ENCODE peak calls at places on chromosomes 2 and 18, in four cellular contexts. One of them, this sample, is unnamed.

GRCh38 chr18:51038110-51038509 is 8.1 kb downstream of the SMAD4 start:
- DNase-seq in GM12878: no peak
- DNase-seq in HepG2: peak; percentile 94
- DNase-seq in K562: no peak
- DNase-seq in this sample: no peak

GRCh38 chr2:117818921-117819320 is 4.4 kb downstream of the DDX18 start:
- DNase-seq in HepG2: no peak
- DNase-seq in GM12878: no peak
- DNase-seq in K562: no peak
- DNase-seq in this sample: no peak

GRCh38 chr2:241777167-241777685 is 604 bp downstream of the GAL3ST2 start:
- DNase-seq in K562: no peak
- DNase-seq in GM12878: no peak
- DNase-seq in HepG2: no peak
- DNase-seq in this sample: no peak

GRCh38 chr2:120418174-120418787 is 72.3 kb downstream of the INHBB start:
- DNase-seq in HepG2: no peak
- DNase-seq in GM12878: no peak
- DNase-seq in K562: no peak
- DNase-seq in this sample: no peak

GRCh38 chr18:2825613-2826205 is 21.1 kb upstream of the EMILIN2 start:
- DNase-seq in GM12878: no peak
- DNase-seq in HepG2: no peak
- DNase-seq in K562: no peak
- DNase-seq in this sample: no peak

GRCh38 chr2:214005337-214005736 is 405.5 kb upstream of the VWC2L start:
- DNase-seq in GM12878: no peak
- DNase-seq in HepG2: no peak
- DNase-seq in K562: no peak
- DNase-seq in this sample: no peak

GRCh38 chr2:161306919-161307318 is 1.3 kb upstream of the PSMD14 start:
- DNase-seq in K562: no peak
- DNase-seq in GM12878: no peak
- DNase-seq in HepG2: no peak
- DNase-seq in this sample: no peak

GRCh38 chr2:237483018-237483731 is 3.9 kb upstream of the MLPH start:
- DNase-seq in K562: no peak
- DNase-seq in GM12878: no peak
- DNase-seq in HepG2: no peak
- DNase-seq in this sample: peak; percentile 90

GRCh38 chr2:233165895-233166661 is 85.4 kb upstream of the ATG16L1 start:
- DNase-seq in K562: peak; percentile 84
- DNase-seq in GM12878: no peak
- DNase-seq in HepG2: no peak
- DNase-seq in this sample: peak; percentile 56

GRCh38 chr2:164593959-164594358 is 27.3 kb downstream of the GRB14 start:
- DNase-seq in HepG2: no peak
- DNase-seq in K562: no peak
- DNase-seq in GM12878: no peak
- DNase-seq in this sample: no peak

GRCh38 chr18:24248359-24248758 is 109.5 kb downstream of the CABYR start:
- DNase-seq in HepG2: no peak
- DNase-seq in K562: no peak
- DNase-seq in GM12878: no peak
- DNase-seq in this sample: no peak

GRCh38 chr18:55841314-55841713 is 253.3 kb upstream of the TCF4 start:
- DNase-seq in HepG2: no peak
- DNase-seq in GM12878: no peak
- DNase-seq in K562: no peak
- DNase-seq in this sample: no peak

GRCh38 chr2:10837532-10838266 is 25.1 kb upstream of the PDIA6 start:
- DNase-seq in GM12878: no peak
- DNase-seq in HepG2: no peak
- DNase-seq in K562: no peak
- DNase-seq in this sample: no peak

GRCh38 chr2:80154231-80154915 is 150.2 kb downstream of the LRRTM1 start:
- DNase-seq in K562: peak; percentile 53
- DNase-seq in GM12878: no peak
- DNase-seq in HepG2: no peak
- DNase-seq in this sample: no peak

GRCh38 chr2:60380411-60380810 is 173.0 kb downstream of the BCL11A start:
- DNase-seq in GM12878: no peak
- DNase-seq in K562: no peak
- DNase-seq in HepG2: no peak
- DNase-seq in this sample: no peak

GRCh38 chr18:10122116-10122515 is 208.3 kb downstream of the VAPA start:
- DNase-seq in K562: no peak
- DNase-seq in GM12878: no peak
- DNase-seq in HepG2: no peak
- DNase-seq in this sample: no peak

GRCh38 chr2:238061310-238062202 is 755 bp downstream of the SCLY start:
- DNase-seq in HepG2: peak; percentile 35
- DNase-seq in K562: peak; percentile 37
- DNase-seq in GM12878: no peak
- DNase-seq in this sample: peak; percentile 49

GRCh38 chr2:118495278-118495677 is 352.2 kb downstream of the EN1 start:
- DNase-seq in GM12878: no peak
- DNase-seq in HepG2: no peak
- DNase-seq in K562: no peak
- DNase-seq in this sample: no peak

DNA sequence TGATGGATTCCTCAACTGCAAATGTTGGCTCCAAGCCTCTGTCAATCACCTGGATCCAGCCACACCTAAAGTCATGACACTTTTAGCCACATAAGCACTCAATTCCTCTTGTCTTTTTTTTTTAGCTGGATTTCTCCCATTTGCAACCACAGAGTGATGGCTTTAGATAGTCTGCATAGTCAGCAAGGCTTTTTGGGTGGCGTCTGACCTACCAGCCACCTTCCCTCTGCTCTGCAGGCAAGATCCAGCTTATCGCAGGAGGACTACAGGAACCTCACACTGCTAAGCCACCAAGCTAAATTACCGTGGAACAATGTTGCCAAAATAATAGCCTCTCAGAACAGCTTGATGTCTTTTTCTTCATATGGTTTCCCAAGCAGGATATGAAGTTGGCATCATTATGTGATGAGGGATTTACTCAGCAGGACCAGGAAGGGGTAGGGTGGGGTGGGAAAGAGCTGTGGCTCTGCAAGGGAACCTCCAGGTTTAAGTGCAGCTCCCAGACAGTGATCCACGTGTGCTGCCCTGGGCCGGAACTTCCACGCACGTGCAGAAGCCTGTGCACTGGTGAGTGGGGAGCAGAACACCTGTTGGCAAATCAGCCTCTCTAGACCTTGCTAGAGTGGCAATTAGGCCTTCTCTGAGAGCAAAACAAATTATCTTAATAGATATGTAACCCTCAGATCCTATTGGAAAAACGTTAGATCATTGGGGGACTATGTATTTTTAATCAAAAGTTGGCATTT is 170.6 kb upstream of the NCK2 start:
- DNase-seq in HepG2: no peak
- DNase-seq in GM12878: no peak
- DNase-seq in K562: no peak
- DNase-seq in this sample: no peak
- H3K4me2 ChIP-seq in HepG2: peak overlapping the region; percentile 19
- H3K4me2 ChIP-seq in GM12878: no peak overlapping the region
- H3K4me2 ChIP-seq in K562: no peak overlapping the region
- H3K4me2 ChIP-seq in this sample: no peak overlapping the region

DNA sequence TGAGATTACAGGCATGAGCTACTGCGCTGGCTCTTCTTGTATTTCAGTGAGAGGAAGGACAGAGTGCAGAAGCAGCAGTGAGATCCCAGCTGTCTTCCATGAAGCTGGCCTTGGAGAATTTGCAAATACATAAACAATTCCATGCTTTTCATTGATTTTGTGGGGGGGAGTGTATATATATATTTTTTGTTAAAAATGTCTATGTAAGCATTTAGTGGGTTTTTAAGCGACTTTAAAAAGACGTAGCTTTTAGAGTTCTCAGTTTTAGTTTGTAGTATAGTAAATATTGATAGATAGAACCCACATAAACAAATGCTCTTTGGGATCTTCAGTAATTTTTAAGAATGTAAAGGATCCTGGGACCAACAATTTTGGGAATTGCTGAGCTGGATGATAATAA is 6.3 kb downstream of the RBFA start:
- DNase-seq in GM12878: no peak
- DNase-seq in K562: no peak
- DNase-seq in HepG2: no peak
- DNase-seq in this sample: no peak
- TF ChIP-seq ESRRA in GM12878: no peak
- TF ChIP-seq ESRRA in K562: no peak
- TF ChIP-seq ESRRA in HepG2: no peak
- TF ChIP-seq ESRRA in this sample: no peak

GRCh38 chr18:59902993-59903610 is 3.3 kb downstream of the PMAIP1 start:
- DNase-seq in GM12878: no peak
- DNase-seq in K562: no peak
- DNase-seq in HepG2: no peak
- DNase-seq in this sample: no peak

GRCh38 chr18:59899298-59900221 is at the start of gene PMAIP1:
- DNase-seq in K562: peak; percentile 87
- DNase-seq in HepG2: peak; percentile 49
- DNase-seq in GM12878: no peak
- DNase-seq in this sample: peak; percentile 91

GRCh38 chr18:59900222-59901128 is 679 bp downstream of the PMAIP1 start:
- DNase-seq in GM12878: no peak
- DNase-seq in HepG2: no peak
- DNase-seq in K562: peak; percentile 49
- DNase-seq in this sample: peak; percentile 63

GRCh38 chr18:59904051-59904601 is 4.3 kb downstream of the PMAIP1 start:
- DNase-seq in GM12878: no peak
- DNase-seq in HepG2: no peak
- DNase-seq in K562: no peak
- DNase-seq in this sample: no peak

GRCh38 chr18:59902180-59902992 is 2.6 kb downstream of the PMAIP1 start:
- DNase-seq in K562: no peak
- DNase-seq in HepG2: no peak
- DNase-seq in GM12878: no peak
- DNase-seq in this sample: no peak
- TF ChIP-seq SMC3 in K562: no peak
- TF ChIP-seq SMC3 in HepG2: no peak
- TF ChIP-seq SMC3 in GM12878: peak; percentile 17
- TF ChIP-seq SMC3 in this sample: no peak

DNA sequence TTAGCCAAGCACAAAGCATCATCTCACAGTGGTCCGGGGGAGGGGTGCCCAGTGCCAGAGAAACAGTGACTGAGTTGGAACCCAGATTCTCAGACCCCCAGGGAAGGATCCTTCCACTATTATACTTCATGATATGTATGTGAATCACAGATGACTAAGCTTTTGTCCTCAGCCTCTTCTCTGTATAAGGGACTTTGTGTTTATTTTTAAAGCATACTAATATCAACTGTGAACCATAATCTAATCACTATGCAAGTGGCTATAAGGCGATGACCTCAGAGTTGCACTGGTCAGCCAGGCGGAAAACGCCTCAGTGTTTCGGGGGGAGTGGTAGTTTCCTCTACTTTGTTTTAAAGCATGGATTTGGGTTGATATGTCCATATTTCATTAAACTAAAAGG is 160.4 kb upstream of the TMEM200C start:
- DNase-seq in GM12878: no peak
- DNase-seq in K562: no peak
- DNase-seq in HepG2: no peak
- DNase-seq in this sample: peak; percentile 6
- H3K4me2 ChIP-seq in GM12878: no peak overlapping the region
- H3K4me2 ChIP-seq in K562: no peak overlapping the region
- H3K4me2 ChIP-seq in HepG2: no peak overlapping the region
- H3K4me2 ChIP-seq in this sample: peak overlapping the region; percentile 69

DNA sequence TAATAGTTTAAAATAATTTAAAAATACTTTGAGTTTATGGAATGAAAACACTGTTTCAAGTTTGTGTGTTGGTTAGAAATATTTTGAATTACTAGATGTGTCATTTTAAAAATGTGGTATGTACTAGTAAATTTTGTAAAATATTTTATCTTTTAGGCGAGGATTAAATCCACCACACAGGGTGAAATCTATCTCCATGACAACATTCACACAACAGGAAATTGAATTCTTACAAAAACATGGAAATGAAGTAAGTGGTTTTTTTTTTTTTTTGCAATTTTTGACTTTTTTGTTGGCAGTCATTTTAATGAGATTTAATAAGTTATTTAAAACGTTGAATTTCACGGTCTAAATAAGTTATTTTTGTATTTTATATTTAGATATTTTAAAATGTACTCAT is 19.4 kb downstream of the AGFG1 start:
- DNase-seq in GM12878: no peak
- DNase-seq in K562: no peak
- DNase-seq in HepG2: no peak
- DNase-seq in this sample: no peak
- TF ChIP-seq ESRRA in GM12878: no peak
- TF ChIP-seq ESRRA in K562: no peak
- TF ChIP-seq ESRRA in HepG2: no peak
- TF ChIP-seq ESRRA in this sample: no peak

GRCh38 chr2:47193607-47194006 is 38.5 kb upstream of the STPG4 start:
- DNase-seq in GM12878: no peak
- DNase-seq in K562: no peak
- DNase-seq in HepG2: no peak
- DNase-seq in this sample: no peak
- TF ChIP-seq SMC3 in GM12878: no peak
- TF ChIP-seq SMC3 in K562: no peak
- TF ChIP-seq SMC3 in HepG2: no peak
- TF ChIP-seq SMC3 in this sample: no peak

GRCh38 chr2:46116616-46117015 is 180.6 kb upstream of the EPAS1 start:
- DNase-seq in GM12878: no peak
- DNase-seq in K562: no peak
- DNase-seq in HepG2: no peak
- DNase-seq in this sample: no peak

GRCh38 chr2:46118656-46119338 is 178.4 kb upstream of the EPAS1 start:
- DNase-seq in GM12878: no peak
- DNase-seq in HepG2: no peak
- DNase-seq in K562: no peak
- DNase-seq in this sample: no peak

GRCh38 chr2:46117379-46117778 is 179.8 kb upstream of the EPAS1 start:
- DNase-seq in GM12878: no peak
- DNase-seq in HepG2: no peak
- DNase-seq in K562: no peak
- DNase-seq in this sample: peak; percentile 73

GRCh38 chr2:46119453-46119852 is 177.8 kb upstream of the EPAS1 start:
- DNase-seq in K562: no peak
- DNase-seq in GM12878: no peak
- DNase-seq in HepG2: peak; percentile 48
- DNase-seq in this sample: no peak

DNA sequence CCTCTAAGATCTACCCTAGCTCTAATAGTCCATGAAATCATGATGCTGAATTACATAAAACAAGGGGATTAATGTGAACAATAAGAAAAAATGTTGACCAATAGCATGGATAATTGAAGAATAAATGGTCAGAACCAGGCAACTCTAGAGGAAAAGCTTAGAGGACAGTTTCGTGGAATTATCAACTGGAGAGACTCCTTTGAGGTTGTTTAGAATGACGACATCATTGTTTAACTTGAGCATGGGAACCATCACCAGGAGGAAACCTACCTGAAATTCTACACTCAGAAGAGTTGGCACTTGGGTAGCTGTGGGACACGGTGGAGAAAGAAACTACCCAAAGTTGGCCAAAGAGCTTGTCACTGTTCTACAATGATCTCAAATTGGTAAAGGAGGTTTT is 179.2 kb upstream of the EPAS1 start:
- DNase-seq in GM12878: no peak
- DNase-seq in K562: no peak
- DNase-seq in HepG2: no peak
- DNase-seq in this sample: no peak
- H3K4me2 ChIP-seq in GM12878: no peak overlapping the region
- H3K4me2 ChIP-seq in K562: no peak overlapping the region
- H3K4me2 ChIP-seq in HepG2: no peak overlapping the region
- H3K4me2 ChIP-seq in this sample: peak overlapping the region; percentile 41